ENCODE peak calls at places on chromosomes 2 and 18, in nine cellular contexts. Z is Ammon's horn; L is GM04503; E is stimulated activated CD4-positive, alpha-beta T cell treated with anti-CD3 and anti-CD28 coated beads, Interleukin-1b, Interleukin-23, amount 100 ng/mL, for 48 hours; H is naive thymus-derived CD8-positive, alpha-beta T cell; O is AG08396; D is small intestine; R is stimulated activated naive CD4-positive, alpha-beta T cell; U is GM10248. M is an unnamed sample.

GRCh38 chr2:159064446-159065301 is 96.2 kb downstream of the TANC1 start:
- DNase-seq in R (no peak), Z (no peak), H (no peak), E (no peak), U (no peak), L (no peak), D (no peak), O (no peak), M (peak)

GRCh38 chr2:206064077-206064476 is 21.9 kb downstream of the INO80D start:
- DNase-seq in Z (no peak), E (no peak), R (no peak), L (no peak), D (no peak), U (no peak), O (no peak), H (no peak), M (peak)

GRCh38 chr2:5690231-5690630 is 2.0 kb upstream of the SOX11 start:
- DNase-seq in E (no peak), L (no peak), D (no peak), U (no peak), Z (no peak), H (no peak), R (no peak), O (no peak), M (no peak)

GRCh38 chr2:48414980-48415764 is 114.8 kb upstream of the STON1 start:
- DNase-seq in O (no peak), D (peak), R (no peak), L (peak), Z (peak), U (no peak), H (no peak), E (no peak), M (peak)

GRCh38 chr2:112713585-112713925 is 7.3 kb upstream of the NT5DC4 start:
- DNase-seq in L (no peak), O (no peak), H (no peak), E (no peak), U (no peak), R (no peak), Z (no peak), D (no peak), M (no peak)

GRCh38 chr2:47344890-47345583 is 57.9 kb upstream of the MSH2 start:
- DNase-seq in Z (peak), E (no peak), D (peak), O (peak), U (no peak), R (no peak), H (no peak), L (no peak), M (peak)

GRCh38 chr2:96859681-96860064 is 1.9 kb upstream of the ANKRD39 start:
- DNase-seq in H (no peak), R (no peak), Z (no peak), D (no peak), E (no peak), U (no peak), O (no peak), L (no peak), M (no peak)

GRCh38 chr2:131542438-131543384 is 15.0 kb downstream of the CCDC74A start:
- DNase-seq in O (no peak), L (no peak), E (no peak), Z (no peak), H (no peak), U (no peak), R (no peak), D (no peak), M (no peak)

GRCh38 chr2:20616341-20616871 is 34.5 kb downstream of the HS1BP3 start:
- DNase-seq in O (no peak), D (no peak), R (no peak), L (no peak), E (no peak), H (no peak), U (no peak), Z (no peak), M (no peak)

GRCh38 chr2:171334171-171334570 is 99.6 kb downstream of the METTL8 start:
- DNase-seq in L (no peak), Z (no peak), O (no peak), R (no peak), E (no peak), U (no peak), D (no peak), H (no peak), M (peak)

GRCh38 chr2:67930156-67930555 is 132.6 kb downstream of the C1D start:
- DNase-seq in O (no peak), L (no peak), H (no peak), E (no peak), R (no peak), U (no peak), Z (no peak), D (no peak), M (no peak)

GRCh38 chr2:177692828-177693269 is 300.3 kb downstream of the AGPS start:
- DNase-seq in O (no peak), H (no peak), L (no peak), E (no peak), D (no peak), R (no peak), Z (no peak), U (no peak), M (peak)

GRCh38 chr18:68796936-68797690 is 767 bp upstream of the CCDC102B start:
- DNase-seq in H (no peak), E (no peak), O (peak), L (peak), D (no peak), U (no peak), Z (no peak), R (no peak), M (peak)

GRCh38 chr2:174122185-174122584 is 126.1 kb downstream of the OLA1 start:
- DNase-seq in R (no peak), U (no peak), L (no peak), H (no peak), E (no peak), D (no peak), Z (no peak), O (no peak), M (no peak)

GRCh38 chr2:64836566-64836965 is 152.6 kb upstream of the SLC1A4 start:
- DNase-seq in O (no peak), H (no peak), U (no peak), E (no peak), L (no peak), D (no peak), Z (no peak), R (no peak), M (no peak)

GRCh38 chr2:98932164-98932563 is 3.9 kb downstream of the CRACDL start:
- DNase-seq in H (no peak), L (no peak), Z (no peak), E (no peak), D (no peak), U (no peak), O (no peak), R (no peak), M (no peak)

GRCh38 chr2:174874081-174874480 is 109.8 kb upstream of the CHRNA1 start:
- DNase-seq in H (no peak), R (no peak), U (no peak), E (no peak), D (no peak), L (peak), Z (no peak), O (no peak), M (no peak)

GRCh38 chr2:67399144-67399543 is 2.0 kb downstream of the ETAA1 start:
- DNase-seq in H (no peak), D (peak), E (no peak), Z (no peak), R (no peak), O (no peak), L (no peak), U (no peak), M (no peak)

GRCh38 chr2:134352844-134353243 is 99.0 kb downstream of the MGAT5 start:
- DNase-seq in Z (no peak), D (no peak), U (no peak), E (no peak), L (no peak), R (no peak), O (no peak), H (no peak), M (no peak)

GRCh38 chr2:63614983-63615945 is 26.5 kb downstream of the MDH1 start:
- DNase-seq in U (no peak), R (no peak), Z (no peak), L (no peak), H (no peak), E (no peak), D (no peak), O (no peak), M (no peak)

GRCh38 chr2:219049282-219049681 is 8.0 kb upstream of the CFAP65 start:
- DNase-seq in L (no peak), O (no peak), Z (no peak), E (no peak), D (peak), H (no peak), R (no peak), U (no peak), M (no peak)

GRCh38 chr2:201918981-201919380 is 112.6 kb downstream of the CDK15 start:
- DNase-seq in L (no peak), Z (no peak), D (peak), U (no peak), R (no peak), H (no peak), O (no peak), E (no peak), M (no peak)

GRCh38 chr2:7840651-7841380 is 841.0 kb upstream of the ID2 start:
- DNase-seq in O (peak), L (no peak), H (no peak), R (no peak), E (no peak), D (no peak), Z (no peak), U (no peak), M (no peak)

GRCh38 chr2:134420920-134421319 is 167.0 kb downstream of the MGAT5 start:
- DNase-seq in L (no peak), Z (no peak), D (no peak), R (no peak), E (no peak), U (no peak), O (no peak), H (no peak), M (no peak)

GRCh38 chr2:12155308-12156061 is 409.1 kb downstream of the LPIN1 start:
- DNase-seq in L (peak), Z (no peak), U (no peak), D (no peak), E (no peak), O (peak), H (no peak), R (no peak), M (peak)

GRCh38 chr2:225025917-225026571 is 16.2 kb downstream of the DOCK10 start:
- DNase-seq in U (no peak), L (peak), R (peak), O (peak), E (no peak), D (no peak), H (no peak), Z (peak), M (peak)

GRCh38 chr2:148656516-148656915 is 12.0 kb downstream of the EPC2 start:
- DNase-seq in U (no peak), E (no peak), H (no peak), Z (no peak), D (no peak), O (no peak), R (no peak), L (no peak), M (no peak)

GRCh38 chr18:69774831-69775230 is 172.8 kb downstream of the CD226 start:
- DNase-seq in O (no peak), H (no peak), R (no peak), U (no peak), Z (no peak), D (no peak), E (no peak), L (peak), M (no peak)

M was measured in SK-MEL-5.